ENCODE peak calls at places on chromosomes 2 and 18, in six cellular contexts. S is activated CD4-positive, alpha-beta T cell treated with anti-CD3 and anti-CD28 coated beads, Interleukin-2, amount 50 U/mL, for 24 hours; Z is H7; N is activated T-cell treated with anti-CD3 and anti-CD28 coated beads for 24 hours; C is Caki2; U is small intestine. W is an unnamed sample.

GRCh38 chr2:219537657-219538487 is 5.7 kb downstream of the CHPF start:
- DNase-seq in S (no peak), Z (peak; percentile 86), N (no peak), U (no peak), C (no peak), W (no peak)

GRCh38 chr18:67766930-67767329 is 250.4 kb upstream of the DSEL start:
- DNase-seq in N (no peak), Z (no peak), C (peak; percentile 16), U (no peak), S (no peak), W (no peak)

GRCh38 chr2:236971131-236971850 is 114.4 kb upstream of the COPS8 start:
- DNase-seq in U (no peak), S (no peak), C (no peak), N (no peak), Z (no peak), W (no peak)

GRCh38 chr18:78818495-78818894 is 161.1 kb upstream of the SALL3 start:
- DNase-seq in N (no peak), C (no peak), S (no peak), Z (no peak), U (no peak), W (no peak)

GRCh38 chr2:169426069-169426663 is 53.1 kb upstream of the BBS5 start:
- DNase-seq in C (no peak), N (no peak), S (no peak), Z (peak; percentile 7), U (no peak), W (no peak)

GRCh38 chr18:10041180-10041579 is 127.4 kb downstream of the VAPA start:
- DNase-seq in U (peak; percentile 11), C (no peak), Z (no peak), S (no peak), N (no peak), W (no peak)

GRCh38 chr2:101469863-101470262 is 5.0 kb downstream of the RFX8 start:
- DNase-seq in N (no peak), U (no peak), Z (no peak), S (no peak), C (no peak), W (no peak)

GRCh38 chr2:189258604-189259003 is 79.0 kb upstream of the COL5A2 start:
- DNase-seq in U (no peak), Z (no peak), C (no peak), S (no peak), N (no peak), W (no peak)

GRCh38 chr2:167509585-167509984 is 621.3 kb downstream of the XIRP2 start:
- DNase-seq in U (no peak), Z (peak; percentile 13), S (no peak), C (peak; percentile 85), N (no peak), W (peak; percentile 52)